ENCODE peak calls at places on chromosome 11, in ten cellular contexts. J is EH, N is GM20000, O is neural crest cell, V is activated T-cell treated with anti-CD3 and anti-CD28 coated beads for 48 hours, F is mesothelial cell of epicardium, B is NCI-H1694 treated with DMSO at 0.1 percent for 48 hours, E is iPS-NIHi11, D is aorta, T is iris pigment epithelial cell. Z is an unnamed sample.

GRCh38 chr11:113296447-113297205 is 17.8 kb upstream of the TTC12 start:
- DNase-seq in J (peak; percentile 11), N (no peak), O (no peak), V (no peak), F (no peak), B (no peak), E (no peak), D (no peak), T (no peak), Z (no peak)

GRCh38 chr11:18307461-18308139 is 14.3 kb downstream of the HPS5 start:
- DNase-seq in J (no peak), N (no peak), O (no peak), V (no peak), F (no peak), B (no peak), E (no peak), D (no peak), T (no peak), Z (no peak)

GRCh38 chr11:92826136-92826535 is 143.3 kb upstream of the MTNR1B start:
- DNase-seq in J (peak; percentile 80), N (no peak), O (no peak), V (no peak), F (no peak), B (no peak), E (no peak), D (no peak), T (peak; percentile 24), Z (no peak)

GRCh38 chr11:83691387-83692088 is 405.4 kb upstream of the CCDC90B start:
- DNase-seq in J (peak; percentile 3), N (no peak), O (no peak), V (no peak), F (peak; percentile 40), B (no peak), E (no peak), D (no peak), T (peak; percentile 56), Z (no peak)

GRCh38 chr11:86395061-86395551 is 20.4 kb downstream of the CCDC81 start:
- DNase-seq in J (peak; percentile 84), N (no peak), O (no peak), V (no peak), F (no peak), B (no peak), E (peak; percentile 44), D (no peak), T (peak; percentile 62), Z (no peak)

GRCh38 chr11:94128171-94128745 is 383 bp upstream of the PANX1 start:
- DNase-seq in J (no peak), N (peak; percentile 51), O (no peak), V (no peak), F (no peak), B (no peak), E (peak; percentile 37), D (no peak), T (no peak), Z (no peak)

GRCh38 chr11:62392944-62393628 is 25.7 kb upstream of the SCGB1A1 start:
- DNase-seq in J (no peak), N (peak; percentile 37), O (no peak), V (no peak), F (no peak), B (no peak), E (no peak), D (no peak), T (no peak), Z (no peak)

GRCh38 chr11:114121138-114121537 is 61.6 kb downstream of the ZBTB16 start:
- DNase-seq in J (no peak), N (no peak), O (no peak), V (no peak), F (no peak), B (no peak), E (no peak), D (no peak), T (no peak), Z (no peak)

GRCh38 chr11:65150513-65151271 is 16.4 kb upstream of the SYVN1 start:
- DNase-seq in J (peak; percentile 97), N (peak; percentile 23), O (no peak), V (peak; percentile 40), F (peak; percentile 67), B (peak; percentile 24), E (peak; percentile 44), D (peak; percentile 93), T (peak; percentile 66), Z (no peak)

GRCh38 chr11:13007702-13008435 is 1.2 kb upstream of the RASSF10 start:
- DNase-seq in J (no peak), N (no peak), O (no peak), V (no peak), F (no peak), B (no peak), E (peak; percentile 29), D (no peak), T (no peak), Z (no peak)

GRCh38 chr11:102794382-102794781 is 3.6 kb downstream of the MMP1 start:
- DNase-seq in J (peak; percentile 66), N (peak; percentile 52), O (no peak), V (peak; percentile 1), F (no peak), B (no peak), E (peak; percentile 59), D (no peak), T (peak; percentile 47), Z (peak; percentile 50)

GRCh38 chr11:106288057-106288456 is 210.6 kb downstream of the AASDHPPT start:
- DNase-seq in J (no peak), N (no peak), O (no peak), V (no peak), F (no peak), B (no peak), E (no peak), D (no peak), T (no peak), Z (no peak)

GRCh38 chr11:102733232-102733875 is 8.6 kb upstream of the MMP8 start:
- DNase-seq in J (peak; percentile 66), N (peak; percentile 58), O (peak; percentile 40), V (peak; percentile 37), F (peak; percentile 43), B (no peak), E (peak; percentile 80), D (peak; percentile 67), T (peak; percentile 45), Z (peak; percentile 79)

GRCh38 chr11:63614136-63614664 is at the start of gene PLAAT3:
- DNase-seq in J (peak; percentile 53), N (peak; percentile 71), O (peak; percentile 45), V (peak; percentile 31), F (peak; percentile 41), B (no peak), E (peak; percentile 80), D (peak; percentile 84), T (peak; percentile 45), Z (peak; percentile 81)

GRCh38 chr11:133107753-133108152 is 424.5 kb downstream of the OPCML start:
- DNase-seq in J (no peak), N (no peak), O (no peak), V (no peak), F (no peak), B (no peak), E (no peak), D (no peak), T (no peak), Z (no peak)

GRCh38 chr11:58495906-58496305 is 12.0 kb downstream of the OR5B21 start:
- DNase-seq in J (no peak), N (no peak), O (no peak), V (no peak), F (no peak), B (no peak), E (no peak), D (no peak), T (no peak), Z (no peak)

GRCh38 chr11:133946541-133947297 is 10.0 kb downstream of the IGSF9B start:
- DNase-seq in J (no peak), N (no peak), O (no peak), V (no peak), F (no peak), B (peak; percentile 8), E (peak; percentile 73), D (no peak), T (no peak), Z (no peak)

GRCh38 chr11:92211576-92212167 is 12.9 kb upstream of the FAT3 start:
- DNase-seq in J (peak; percentile 60), N (no peak), O (peak; percentile 26), V (no peak), F (peak; percentile 39), B (peak; percentile 31), E (peak; percentile 41), D (peak; percentile 52), T (peak; percentile 2), Z (peak; percentile 64)

Z was measured in ecto neural progenitor cell.